ENCODE peak calls at places on chromosomes 5 and 9, in four cellular contexts. T, M, D and Z are unnamed samples.

GRCh38 chr9:138122676-138123075 is 245.1 kb downstream of the CACNA1B start:
- DNase-seq in T (no peak), M (no peak), D (no peak), Z (no peak)

GRCh38 chr5:140312067-140312790 is 9.3 kb upstream of the PFDN1 start:
- DNase-seq in T (no peak), M (no peak), D (peak), Z (no peak)

GRCh38 chr5:59799668-59800374 is 93.7 kb downstream of the PDE4D start:
- DNase-seq in T (no peak), M (peak), D (no peak), Z (no peak)

GRCh38 chr5:59863777-59864176 is 29.7 kb downstream of the PDE4D start:
- DNase-seq in T (no peak), M (no peak), D (peak), Z (no peak)

GRCh38 chr9:91825866-91826265 is 124.2 kb downstream of the ROR2 start:
- DNase-seq in T (no peak), M (no peak), D (no peak), Z (no peak)

GRCh38 chr5:171307843-171308452 is 1.1 kb upstream of the TLX3 start:
- DNase-seq in T (no peak), M (no peak), D (no peak), Z (no peak)

GRCh38 chr5:96943829-96944228 is 7.9 kb downstream of the LNPEP start:
- DNase-seq in T (no peak), M (no peak), D (peak), Z (no peak)

GRCh38 chr9:136327313-136327971 is at the start of gene GPSM1:
- DNase-seq in T (peak), M (peak), D (peak), Z (peak)

GRCh38 chr5:119022017-119022745 is 33.8 kb upstream of the DTWD2 start:
- DNase-seq in T (no peak), M (no peak), D (peak), Z (peak)

GRCh38 chr5:9932770-9933169 is 302.6 kb upstream of the TAS2R1 start:
- DNase-seq in T (no peak), M (no peak), D (peak), Z (no peak)

GRCh38 chr5:9927521-9927997 is 297.4 kb upstream of the TAS2R1 start:
- DNase-seq in T (no peak), M (no peak), D (peak), Z (no peak)

GRCh38 chr5:9927106-9927505 is 297.0 kb upstream of the TAS2R1 start:
- DNase-seq in T (no peak), M (no peak), D (peak), Z (no peak)

GRCh38 chr5:9928266-9928750 is 298.2 kb upstream of the TAS2R1 start:
- DNase-seq in T (no peak), M (no peak), D (no peak), Z (no peak)

GRCh38 chr5:9930156-9930555 is 300.0 kb upstream of the TAS2R1 start:
- DNase-seq in T (no peak), M (no peak), D (peak), Z (no peak)
- TF ChIP-seq CTCF in T (no peak), M (no peak), D (no peak), Z (no peak)

GRCh38 chr5:15791274-15791673 is 291.3 kb downstream of the FBXL7 start:
- DNase-seq in T (no peak), M (no peak), D (no peak), Z (no peak)
- TF ChIP-seq CTCF in T (no peak), M (no peak), D (peak), Z (no peak)

GRCh38 chr9:132350861-132351315 is 3.9 kb downstream of the SETX start:
- DNase-seq in T (no peak), M (peak), D (no peak), Z (peak)

GRCh38 chr9:132357764-132358163 is 3.0 kb upstream of the SETX start:
- DNase-seq in T (no peak), M (no peak), D (no peak), Z (no peak)

GRCh38 chr9:132354645-132355355 is at the start of gene SETX:
- DNase-seq in T (peak), M (peak), D (peak), Z (peak)

GRCh38 chr9:132351404-132352050 is 3.3 kb downstream of the SETX start:
- DNase-seq in T (no peak), M (no peak), D (no peak), Z (no peak)

DNA sequence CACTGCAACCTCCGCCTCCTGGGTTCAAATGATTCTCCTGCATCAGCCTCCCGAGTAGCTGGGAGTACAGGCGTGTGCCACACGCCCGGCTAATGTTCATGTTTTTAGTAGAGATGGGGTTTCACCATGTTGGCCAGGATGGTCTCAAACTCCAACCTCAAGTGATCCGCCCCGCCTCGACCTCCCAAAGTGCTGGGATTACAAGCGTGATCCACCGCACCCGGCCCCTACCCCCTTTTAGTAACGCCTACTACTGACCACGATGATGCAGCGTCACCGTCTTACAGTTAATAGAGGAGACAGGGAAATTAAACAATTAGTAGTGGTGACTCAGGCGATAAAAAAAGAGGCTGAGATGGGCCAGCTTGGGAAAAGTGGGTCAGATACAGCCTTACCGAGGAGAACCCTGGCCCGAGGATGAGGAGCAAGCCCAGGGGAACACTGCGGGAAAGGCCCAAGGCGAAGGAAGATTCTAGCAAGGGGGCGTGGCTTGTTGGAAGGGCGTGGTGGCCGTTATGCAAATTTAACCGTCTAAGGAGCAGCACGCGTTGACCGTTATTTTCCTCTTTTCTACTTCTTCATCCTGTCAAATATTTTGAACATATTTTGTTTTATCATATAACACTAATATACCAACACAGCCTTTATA is 1.6 kb upstream of the SETX start:
- DNase-seq in T (no peak), M (no peak), D (no peak), Z (no peak)
- TF ChIP-seq CTCF in T (no peak), M (no peak), D (no peak), Z (no peak)

GRCh38 chr9:1052119-1052907 is 2.2 kb downstream of the DMRT2 start:
- DNase-seq in T (no peak), M (no peak), D (no peak), Z (no peak)

GRCh38 chr9:1052908-1053590 is 2.9 kb downstream of the DMRT2 start:
- DNase-seq in T (no peak), M (no peak), D (no peak), Z (no peak)

GRCh38 chr9:1049641-1050040 is 516 bp upstream of the DMRT2 start:
- DNase-seq in T (no peak), M (no peak), D (no peak), Z (peak)

GRCh38 chr9:1050125-1050895 is at the start of gene DMRT2:
- DNase-seq in T (peak), M (peak), D (peak), Z (peak)

GRCh38 chr9:1051286-1052118 is 1.3 kb downstream of the DMRT2 start:
- DNase-seq in T (peak), M (peak), D (peak), Z (peak)
- TF ChIP-seq CTCF in T (peak), M (no peak), D (no peak), Z (peak)

GRCh38 chr5:168211245-168211644 is 80.2 kb upstream of the WWC1 start:
- DNase-seq in T (no peak), M (no peak), D (no peak), Z (no peak)
- TF ChIP-seq CTCF in T (no peak), M (no peak), D (no peak), Z (no peak)

GRCh38 chr9:129641751-129642585 is at the start of gene ASB6:
- DNase-seq in T (peak), M (peak), D (peak), Z (peak)
- TF ChIP-seq CTCF in T (peak), M (peak), D (peak), Z (peak)

DNA sequence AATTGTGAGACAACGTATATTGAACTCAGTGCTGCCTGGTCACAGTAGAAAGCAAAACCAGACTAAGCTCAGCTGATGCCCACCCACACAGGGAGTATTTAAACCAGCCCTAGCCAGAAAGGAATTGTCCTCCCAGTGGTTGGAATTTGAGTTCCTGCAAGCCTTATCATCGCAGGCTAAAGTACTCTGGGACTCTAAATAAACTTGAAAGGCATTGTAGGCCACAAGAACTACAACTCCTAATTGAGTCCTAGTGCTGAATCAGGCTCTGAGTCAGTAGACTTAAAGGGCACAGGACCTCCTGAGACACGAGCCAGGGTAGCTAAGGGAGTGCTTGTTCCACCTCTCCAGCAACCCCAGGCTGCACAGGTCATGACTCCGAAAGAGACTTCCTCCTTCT is 171.4 kb downstream of the MCTP1 start:
- DNase-seq in T (no peak), M (no peak), D (peak), Z (no peak)
- TF ChIP-seq CTCF in T (no peak), M (no peak), D (peak), Z (no peak)

GRCh38 chr9:113310538-113310937 is 7.4 kb upstream of the RNF183 start:
- DNase-seq in T (no peak), M (no peak), D (no peak), Z (no peak)
- TF ChIP-seq CTCF in T (no peak), M (no peak), D (no peak), Z (no peak)

DNA sequence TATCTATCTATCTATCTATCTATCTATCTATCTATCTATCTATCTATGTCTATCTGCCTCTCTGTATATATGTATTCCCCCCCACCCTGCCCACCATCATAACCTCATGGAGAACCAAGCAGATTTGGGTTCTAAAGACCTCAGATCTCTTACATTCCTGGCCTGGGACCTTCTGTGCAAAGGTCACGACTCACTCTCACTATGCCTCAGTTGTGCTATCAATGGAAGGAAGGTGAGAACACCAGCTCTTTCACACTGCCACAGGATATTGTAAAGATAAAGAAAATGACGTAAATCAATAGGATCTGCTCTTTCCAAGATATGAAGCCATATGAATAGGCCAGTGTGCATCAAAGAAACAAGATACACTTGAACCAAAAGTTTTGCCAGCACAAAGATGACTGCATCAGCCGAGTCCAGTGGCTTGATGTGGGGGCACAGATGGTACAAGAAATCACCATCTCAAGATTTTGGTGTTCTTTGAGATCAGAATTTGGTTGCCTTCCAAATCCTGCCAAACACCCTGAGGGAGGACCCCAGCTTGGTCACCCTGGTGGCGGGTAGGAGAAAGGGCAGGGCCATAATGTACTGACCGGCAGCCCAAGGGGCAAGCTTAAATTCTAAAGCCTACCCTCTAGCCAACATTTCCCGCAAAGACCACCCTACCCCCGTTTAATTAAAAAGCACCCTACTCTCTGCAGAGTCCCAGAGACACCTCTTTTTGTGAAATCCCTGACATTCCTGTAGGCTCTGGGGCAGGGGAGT is 8.4 kb upstream of the FGF1 start:
- DNase-seq in T (no peak), M (no peak), D (no peak), Z (no peak)
- TF ChIP-seq CTCF in T (no peak), M (no peak), D (peak), Z (no peak)

GRCh38 chr5:177489119-177489716 is 8.2 kb downstream of the PDLIM7 start:
- DNase-seq in T (no peak), M (peak), D (no peak), Z (no peak)
- TF ChIP-seq CTCF in T (no peak), M (no peak), D (no peak), Z (peak)